ENCODE peak calls at places on chromosomes 12 and 14, in seven cellular contexts. W is epithelial cell of esophagus, Z is fibroblast of pulmonary artery, N is GM12865, B is iPS-NIHi11, Y is body of pancreas, T is suprapubic skin. L is an unnamed sample.

GRCh38 chr14:56098021-56098420 is 20.2 kb upstream of the PELI2 start:
- DNase-seq in W (peak; percentile 39), Y (no peak), T (no peak), Z (no peak), N (no peak), B (no peak), L (no peak)

GRCh38 chr12:51874013-51874412 is 13.9 kb upstream of the ANKRD33 start:
- DNase-seq in Y (no peak), N (no peak), B (no peak), T (no peak), W (no peak), Z (no peak), L (no peak)

GRCh38 chr12:108886873-108887629 is 7.2 kb downstream of the DAO start:
- DNase-seq in T (no peak), B (no peak), W (no peak), N (no peak), Z (no peak), Y (no peak), L (no peak)

GRCh38 chr14:80973918-80974317 is 18.5 kb downstream of the TSHR start:
- DNase-seq in W (peak; percentile 23), B (no peak), T (no peak), Y (no peak), Z (no peak), N (no peak), L (no peak)

GRCh38 chr14:50599700-50600444 is 39.9 kb downstream of the ATL1 start:
- DNase-seq in B (peak; percentile 23), Z (peak; percentile 69), N (peak; percentile 55), W (peak; percentile 88), T (no peak), Y (no peak), L (peak; percentile 45)

GRCh38 chr12:25377475-25378179 is 126.9 kb upstream of the KRAS start:
- DNase-seq in T (no peak), W (peak; percentile 79), B (no peak), N (peak; percentile 25), Y (no peak), Z (peak; percentile 44), L (no peak)

GRCh38 chr12:93778306-93778705 is 101.1 kb downstream of the CRADD start:
- DNase-seq in T (no peak), Z (peak; percentile 95), W (peak; percentile 44), N (no peak), Y (peak; percentile 51), B (no peak), L (no peak)

GRCh38 chr14:80605536-80605935 is 336.0 kb downstream of the CEP128 start:
- DNase-seq in N (no peak), B (no peak), Z (no peak), Y (no peak), T (no peak), W (no peak), L (no peak)

GRCh38 chr12:52006726-52007157 is at the start of gene TAMALIN:
- DNase-seq in Z (peak; percentile 77), Y (peak; percentile 71), T (peak; percentile 87), N (no peak), B (peak; percentile 87), W (no peak), L (no peak)

GRCh38 chr12:108337235-108338223 is 1.6 kb downstream of the CMKLR1 start:
- DNase-seq in Y (no peak), T (peak; percentile 30), B (peak; percentile 74), Z (peak; percentile 18), N (peak; percentile 79), W (peak; percentile 29), L (peak; percentile 15)

GRCh38 chr14:75562048-75562447 is 16.4 kb upstream of the FLVCR2 start:
- DNase-seq in T (no peak), B (no peak), W (peak; percentile 33), Y (no peak), Z (no peak), N (no peak), L (no peak)

GRCh38 chr14:55904086-55904485 is 214.1 kb upstream of the PELI2 start:
- DNase-seq in Z (no peak), N (no peak), T (no peak), B (no peak), Y (no peak), W (no peak), L (no peak)

GRCh38 chr14:68222726-68223125 is 403.1 kb downstream of the RAD51B start:
- DNase-seq in W (no peak), B (no peak), T (no peak), N (no peak), Y (no peak), Z (no peak), L (no peak)

GRCh38 chr14:82070040-82070439 is 536.4 kb upstream of the SEL1L start:
- DNase-seq in Y (no peak), N (no peak), Z (no peak), T (no peak), W (no peak), B (peak; percentile 28), L (no peak)

GRCh38 chr14:69982220-69982795 is 103.1 kb downstream of the SMOC1 start:
- DNase-seq in B (no peak), T (no peak), Z (no peak), N (no peak), W (no peak), Y (no peak), L (no peak)

GRCh38 chr14:81172353-81172752 is 48.4 kb downstream of the GTF2A1 start:
- DNase-seq in B (no peak), Y (no peak), Z (no peak), T (no peak), W (no peak), N (peak; percentile 42), L (no peak)

GRCh38 chr14:38210587-38211257 is 3.0 kb downstream of the SSTR1 start:
- DNase-seq in W (no peak), T (no peak), Z (peak; percentile 76), B (peak; percentile 56), N (no peak), Y (peak; percentile 33), L (no peak)

GRCh38 chr14:44803239-44803905 is 158.4 kb downstream of the KLHL28 start:
- DNase-seq in B (peak; percentile 61), Z (peak; percentile 83), W (peak; percentile 70), Y (no peak), T (no peak), N (peak; percentile 35), L (peak; percentile 45)

GRCh38 chr12:22588817-22589216 is 36.2 kb upstream of the ETNK1 start:
- DNase-seq in Y (no peak), N (no peak), B (peak; percentile 12), T (no peak), Z (no peak), W (no peak), L (no peak)

GRCh38 chr12:110661337-110661972 is 27.5 kb downstream of the HVCN1 start:
- DNase-seq in N (peak; percentile 97), B (no peak), Z (no peak), T (no peak), W (no peak), Y (peak; percentile 21), L (peak; percentile 83)

GRCh38 chr14:89428556-89429196 is 11.6 kb upstream of the FOXN3 start:
- DNase-seq in N (no peak), W (peak; percentile 80), Z (no peak), Y (peak; percentile 16), T (no peak), B (no peak), L (no peak)

L was measured in OCI-LY7.